ENCODE peak calls at places on chromosomes 12 and 14, in eight cellular contexts. B is uterus, H is mammary epithelial cell, W is breast epithelium, K is foreskin keratinocyte, C is dorsolateral prefrontal cortex, Y is heart right ventricle, Q is Panc1. D is an unnamed sample.

GRCh38 chr14:49579841-49580240 is 6.3 kb downstream of the RPS29 start:
- DNase-seq in C (no peak), B (no peak), H (no peak), K (no peak), Y (no peak), W (no peak), Q (no peak), D (no peak)

GRCh38 chr12:124487065-124487833 is 80.2 kb downstream of the NCOR2 start:
- DNase-seq in K (no peak), Y (peak), Q (no peak), B (no peak), W (no peak), H (no peak), C (no peak), D (no peak)

GRCh38 chr12:29238822-29239291 is 89.8 kb downstream of the FAR2 start:
- DNase-seq in H (peak), Q (no peak), B (no peak), W (no peak), C (no peak), Y (no peak), K (no peak), D (no peak)

GRCh38 chr12:118190266-118190665 is 54.3 kb downstream of the PEBP1 start:
- DNase-seq in Q (no peak), C (no peak), W (no peak), Y (no peak), K (no peak), H (peak), B (no peak), D (no peak)

GRCh38 chr14:36702484-36702883 is 40.8 kb downstream of the PAX9 start:
- DNase-seq in W (no peak), C (no peak), B (no peak), Q (no peak), Y (no peak), K (no peak), H (no peak), D (no peak)

GRCh38 chr12:13039557-13039956 is 4.6 kb upstream of the FAM234B start:
- DNase-seq in C (no peak), K (no peak), H (no peak), Y (no peak), B (no peak), Q (no peak), W (no peak), D (no peak)

GRCh38 chr12:4809013-4809448 is 88.8 kb downstream of the GALNT8 start:
- DNase-seq in Q (no peak), H (no peak), B (no peak), K (no peak), Y (peak), C (peak), W (no peak), D (no peak)

GRCh38 chr12:63905523-63905922 is 61.0 kb downstream of the SRGAP1 start:
- DNase-seq in Y (no peak), B (no peak), K (peak), C (no peak), H (peak), Q (no peak), W (no peak), D (no peak)

GRCh38 chr12:685388-685787 is 22.1 kb upstream of the NINJ2 start:
- DNase-seq in Q (no peak), W (no peak), C (no peak), H (peak), Y (no peak), K (peak), B (no peak), D (no peak)

GRCh38 chr14:104665092-104665662 is 24.2 kb upstream of the INF2 start:
- DNase-seq in B (no peak), Q (no peak), H (peak), W (no peak), K (no peak), Y (no peak), C (no peak), D (no peak)

DNA sequence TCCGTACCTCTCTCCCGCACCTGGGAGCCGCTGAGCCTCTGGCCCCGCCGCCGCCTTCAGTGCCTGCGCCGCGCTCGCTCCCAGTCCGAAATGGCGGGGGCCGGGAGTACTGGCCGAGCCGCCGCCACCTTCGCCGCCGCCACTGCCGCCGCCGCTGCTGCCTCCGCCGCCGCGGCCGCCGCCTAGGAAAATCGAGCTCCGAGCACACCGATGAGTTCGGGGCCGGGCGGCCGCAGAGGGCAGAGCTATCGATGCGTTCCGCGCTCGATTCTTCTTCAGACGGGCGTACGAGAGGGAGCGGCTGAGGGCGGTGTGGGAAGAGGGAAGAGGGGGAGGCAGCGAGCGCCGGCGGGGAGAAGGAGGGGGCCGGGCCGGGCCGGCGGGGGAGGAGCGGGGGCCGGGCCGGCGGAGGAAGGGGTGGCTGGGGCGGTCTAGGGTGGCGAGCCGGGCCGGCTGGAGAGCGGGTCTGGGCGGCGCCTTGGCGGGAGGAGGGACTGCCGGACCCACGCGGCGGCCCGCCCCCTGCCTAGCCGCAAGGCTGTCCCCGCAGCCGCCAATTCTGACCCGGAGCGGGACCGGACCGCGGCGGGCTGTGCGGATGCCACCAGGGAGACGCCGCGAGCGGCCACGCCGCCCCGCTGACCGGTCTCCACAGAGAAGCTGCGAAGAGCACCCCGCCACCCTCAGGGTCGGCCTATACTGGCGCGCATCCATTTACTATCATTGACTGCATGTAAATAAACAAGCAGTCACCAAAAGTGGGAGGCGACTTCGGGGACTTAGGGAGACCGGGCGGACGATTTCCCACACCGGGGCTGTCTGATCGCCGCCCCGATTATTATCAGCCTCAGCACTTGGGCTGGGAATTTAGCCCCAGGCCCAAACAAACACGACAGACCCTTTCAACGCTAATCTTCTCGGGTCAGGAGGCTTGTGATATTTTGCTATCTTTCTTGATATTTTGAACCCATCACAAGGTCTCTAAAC is at the start of gene KRAS:
- DNase-seq in B (peak), Y (peak), C (peak), K (peak), Q (peak), W (peak), H (peak), D (peak)
- H3K27ac ChIP-seq in B (peak), Y (peak), C (peak), K (peak), Q (peak), W (peak), H (peak), D (peak)

GRCh38 chr12:117161460-117162166 is 28.7 kb downstream of the FBXO21 start:
- DNase-seq in Q (no peak), C (no peak), B (no peak), K (no peak), H (no peak), Y (no peak), W (no peak), D (no peak)

GRCh38 chr12:117155278-117156060 is 34.8 kb downstream of the FBXO21 start:
- DNase-seq in Q (peak), K (peak), C (peak), H (peak), B (peak), Y (peak), W (no peak), D (peak)

GRCh38 chr12:117158911-117159310 is 31.4 kb downstream of the FBXO21 start:
- DNase-seq in B (no peak), K (no peak), Q (no peak), W (no peak), H (no peak), C (no peak), Y (no peak), D (no peak)

GRCh38 chr12:117159674-117160073 is 30.6 kb downstream of the FBXO21 start:
- DNase-seq in H (no peak), B (no peak), C (no peak), Q (no peak), Y (no peak), K (no peak), W (no peak), D (no peak)

GRCh38 chr12:117158096-117158495 is 32.2 kb downstream of the FBXO21 start:
- DNase-seq in H (no peak), B (no peak), Q (no peak), Y (no peak), K (no peak), W (no peak), C (no peak), D (no peak)
- TF ChIP-seq CTCF in H (no peak), B (no peak), Q (no peak), Y (no peak), K (no peak), W (no peak), C (no peak), D (no peak)

GRCh38 chr12:46387697-46388096 is 15.1 kb upstream of the SLC38A2 start:
- DNase-seq in B (no peak), Y (no peak), H (no peak), W (no peak), K (no peak), C (no peak), Q (no peak), D (no peak)
- H3K27ac ChIP-seq in B (peak), Y (peak), H (no peak), W (no peak), K (no peak), C (peak), Q (peak), D (peak)

GRCh38 chr12:6868211-6869048 is 1.1 kb downstream of the TPI1 start:
- DNase-seq in Q (no peak), B (no peak), H (no peak), K (no peak), W (no peak), Y (no peak), C (no peak), D (no peak)
- TF ChIP-seq CTCF in Q (no peak), B (no peak), H (peak), K (peak), W (no peak), Y (no peak), C (no peak), D (no peak)

DNA sequence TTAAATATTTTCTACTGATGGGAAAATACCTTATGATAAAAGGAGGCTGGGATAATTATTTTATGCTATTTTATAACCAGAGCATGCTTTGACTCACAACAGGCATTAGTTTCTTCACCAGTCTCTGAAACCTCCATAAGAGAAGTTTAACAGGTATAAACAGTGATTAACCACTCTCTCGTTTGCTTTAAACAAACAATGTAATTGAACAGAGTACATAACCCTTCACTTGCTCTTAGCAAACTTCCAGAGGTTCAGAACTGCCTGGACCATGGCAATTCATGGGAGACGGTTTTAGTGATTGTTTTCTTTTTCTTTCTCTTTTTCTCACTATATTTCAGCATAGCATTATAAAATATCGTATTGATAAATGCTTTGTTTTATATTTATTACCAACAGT is 35.3 kb downstream of the CFAP251 start:
- DNase-seq in K (no peak), Y (no peak), W (no peak), H (no peak), B (no peak), Q (no peak), C (no peak), D (no peak)
- H3K27ac ChIP-seq in K (peak), Y (no peak), W (no peak), H (no peak), B (no peak), Q (no peak), C (no peak), D (no peak)

DNA sequence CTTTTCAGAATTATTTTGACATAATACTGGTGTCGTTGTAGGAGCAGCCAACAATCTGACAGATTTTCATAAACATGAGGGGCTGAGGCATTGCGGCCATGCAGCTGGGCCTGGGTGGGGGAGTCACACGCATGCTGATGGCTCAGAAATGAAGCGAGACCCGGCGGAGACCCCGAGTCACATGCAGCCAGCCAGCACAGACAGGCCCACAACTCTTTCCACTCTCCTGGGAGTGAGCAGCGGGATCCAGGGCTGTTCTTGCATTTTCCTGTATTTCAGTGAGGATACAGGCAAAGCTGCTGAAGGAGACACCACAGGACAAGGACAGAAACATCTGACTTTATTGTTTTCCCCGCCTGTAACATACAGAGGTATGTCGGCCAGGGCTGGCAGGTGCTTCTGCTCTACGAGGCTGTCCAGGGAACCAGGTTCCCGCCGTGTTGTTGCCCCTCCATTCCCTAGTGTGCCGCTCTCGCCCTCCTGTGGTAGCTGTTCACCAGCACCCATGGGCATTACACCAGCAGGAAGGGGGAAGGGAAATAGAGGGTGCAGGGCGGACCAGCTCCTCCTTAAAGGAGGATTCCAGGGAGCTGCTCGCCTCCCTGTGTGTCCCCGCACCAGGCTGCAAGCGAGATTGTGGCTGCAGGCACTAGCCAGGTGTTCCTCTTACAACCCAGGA is 30.5 kb downstream of the FZD10 start:
- DNase-seq in C (no peak), K (no peak), Q (no peak), W (no peak), Y (no peak), B (no peak), H (no peak), D (no peak)
- TF ChIP-seq CTCF in C (no peak), K (peak), Q (no peak), W (no peak), Y (no peak), B (no peak), H (no peak), D (no peak)

DNA sequence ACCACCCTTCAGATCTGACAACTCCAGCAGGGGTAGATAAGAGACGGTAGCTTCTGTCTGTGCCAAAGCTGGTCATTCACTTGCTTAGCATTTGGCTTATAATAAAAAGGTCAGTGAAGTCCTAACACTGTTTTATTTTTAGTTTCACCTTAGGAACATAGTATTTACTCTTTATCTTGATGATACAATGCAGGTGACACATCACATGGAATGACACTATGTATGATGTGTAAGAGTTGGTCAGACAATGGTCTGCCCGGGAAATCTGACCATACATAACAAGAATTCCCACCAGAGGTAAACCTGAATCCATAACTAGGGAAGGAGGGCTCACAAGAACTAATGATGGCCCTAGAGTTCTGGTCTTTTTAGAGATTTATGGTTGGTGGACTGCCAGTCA is 66.6 kb downstream of the IFNG start:
- DNase-seq in Y (no peak), C (no peak), W (no peak), K (no peak), H (no peak), B (no peak), Q (no peak), D (no peak)
- H3K27ac ChIP-seq in Y (no peak), C (no peak), W (no peak), K (no peak), H (no peak), B (no peak), Q (no peak), D (no peak)

D was measured in left lung.